ENCODE peak calls at places on chromosomes 1 and 21, in five cellular contexts. V is ovary, M is A549, J is K562, C is stomach. Q is an unnamed sample. For H3K9me3, the result is how much of the 10 kb centered on the place peaks cover.

GRCh38 chr1:169586395-169587255 is at the start of gene F5:
- DNase-seq in V (peak), M (peak), J (peak), C (peak), Q (peak)

GRCh38 chr1:169576241-169576933 is 9.9 kb downstream of the F5 start:
- DNase-seq in V (no peak), M (no peak), J (no peak), C (no peak), Q (no peak)

GRCh38 chr1:168235548-168235885 is 9.7 kb downstream of the SFT2D2 start:
- DNase-seq in V (no peak), M (no peak), J (no peak), C (no peak), Q (no peak)

GRCh38 chr1:9715536-9716226 is 64.2 kb downstream of the PIK3CD start:
- DNase-seq in V (no peak), M (no peak), J (no peak), C (no peak), Q (peak)

GRCh38 chr1:3858231-3858981 is 1.1 kb downstream of the DFFB start:
- DNase-seq in V (no peak), M (no peak), J (peak), C (peak), Q (peak)

GRCh38 chr1:174297351-174297750 is 138.0 kb downstream of the RABGAP1L start:
- DNase-seq in V (no peak), M (no peak), J (no peak), C (no peak), Q (no peak)

GRCh38 chr1:221987860-221988520 is 246.1 kb upstream of the DUSP10 start:
- DNase-seq in V (no peak), M (peak), J (peak), C (no peak), Q (no peak)

GRCh38 chr1:150065184-150065871 is 2.2 kb upstream of the VPS45 start:
- DNase-seq in V (no peak), M (no peak), J (peak), C (no peak), Q (no peak)

GRCh38 chr1:234613128-234613875 is 3.3 kb upstream of the IRF2BP2 start:
- DNase-seq in V (no peak), M (no peak), J (peak), C (no peak), Q (no peak)

GRCh38 chr1:232039303-232039702 is 412.7 kb downstream of the DISC1 start:
- DNase-seq in V (no peak), M (no peak), J (no peak), C (no peak), Q (no peak)

GRCh38 chr21:27954806-27955205 is 987.9 kb upstream of the ADAMTS5 start:
- DNase-seq in V (no peak), M (no peak), J (no peak), C (no peak), Q (no peak)

GRCh38 chr1:111351700-111352099 is 61.0 kb downstream of the CHIA start:
- DNase-seq in V (no peak), M (no peak), J (no peak), C (no peak), Q (no peak)

GRCh38 chr21:39012314-39013230 is 170.7 kb downstream of the PSMG1 start:
- DNase-seq in V (no peak), M (no peak), J (no peak), C (no peak), Q (no peak)

GRCh38 chr1:112840631-112841624 is 115.1 kb downstream of the SLC16A1 start:
- DNase-seq in V (no peak), M (no peak), J (no peak), C (no peak), Q (no peak)

GRCh38 chr21:42848932-42849758 is 30.2 kb downstream of the WDR4 start:
- DNase-seq in V (no peak), M (no peak), J (no peak), C (no peak), Q (no peak)

GRCh38 chr1:209012443-209013196 is 570.9 kb upstream of the CAMK1G start:
- DNase-seq in V (no peak), M (no peak), J (no peak), C (no peak), Q (peak)

GRCh38 chr1:157993179-157994080 is at the start of gene KIRREL1:
- DNase-seq in V (peak), M (no peak), J (no peak), C (peak), Q (peak)

GRCh38 chr1:168498159-168498609 is 45.6 kb downstream of the XCL2 start:
- DNase-seq in V (no peak), M (no peak), J (no peak), C (no peak), Q (no peak)

GRCh38 chr1:65264197-65264929 is 45.0 kb upstream of the DNAJC6 start:
- DNase-seq in V (peak), M (no peak), J (no peak), C (no peak), Q (no peak)

GRCh38 chr1:6700853-6701436 is 671 bp downstream of the DNAJC11 start:
- DNase-seq in V (no peak), M (no peak), J (peak), C (no peak), Q (no peak)

GRCh38 chr1:27689423-27690173 is 17.6 kb upstream of the IFI6 start:
- DNase-seq in V (no peak), M (no peak), J (no peak), C (no peak), Q (no peak)

GRCh38 chr1:43653339-43653738 is 3.4 kb downstream of the KDM4A start:
- DNase-seq in V (no peak), M (peak), J (peak), C (no peak), Q (no peak)

GRCh38 chr1:108533351-108534083 is 26.4 kb upstream of the EEIG2 start:
- DNase-seq in V (no peak), M (no peak), J (peak), C (no peak), Q (no peak)

GRCh38 chr21:27771938-27772505 is 805.1 kb upstream of the ADAMTS5 start:
- DNase-seq in V (no peak), M (no peak), J (no peak), C (no peak), Q (no peak)

GRCh38 chr1:8681317-8681650 is 136.2 kb downstream of the RERE start:
- DNase-seq in V (no peak), M (no peak), J (no peak), C (no peak), Q (no peak)

GRCh38 chr1:194361374-194362131 is 1175.1 kb upstream of the B3GALT2 start:
- DNase-seq in V (no peak), M (no peak), J (no peak), C (no peak), Q (no peak)

GRCh38 chr1:81974883-81975555 is 174.3 kb downstream of the ADGRL2 start:
- DNase-seq in V (no peak), M (no peak), J (no peak), C (no peak), Q (no peak)

GRCh38 chr21:42341776-42342542 is 8.8 kb downstream of the TFF2 start:
- DNase-seq in V (no peak), M (no peak), J (no peak), C (no peak), Q (no peak)

GRCh38 chr1:54986532-54986931 is 6.1 kb downstream of the TMEM61 start:
- DNase-seq in V (no peak), M (no peak), J (no peak), C (no peak), Q (no peak)

GRCh38 chr1:55727010-55727409 is 511.8 kb upstream of the USP24 start:
- DNase-seq in V (no peak), M (no peak), J (no peak), C (no peak), Q (no peak)

GRCh38 chr1:233791750-233792149 is 112.7 kb upstream of the SLC35F3 start:
- DNase-seq in V (no peak), M (no peak), J (no peak), C (no peak), Q (no peak)

GRCh38 chr1:15148475-15148874 is 5.1 kb upstream of the TMEM51 start:
- DNase-seq in V (no peak), M (no peak), J (no peak), C (no peak), Q (no peak)

GRCh38 chr1:187513190-187513589 is 684.4 kb downstream of the PLA2G4A start:
- DNase-seq in V (no peak), M (no peak), J (peak), C (no peak), Q (no peak)

GRCh38 chr1:164693564-164694359 is 134.8 kb downstream of the PBX1 start:
- DNase-seq in V (no peak), M (no peak), J (no peak), C (no peak), Q (no peak)

DNA sequence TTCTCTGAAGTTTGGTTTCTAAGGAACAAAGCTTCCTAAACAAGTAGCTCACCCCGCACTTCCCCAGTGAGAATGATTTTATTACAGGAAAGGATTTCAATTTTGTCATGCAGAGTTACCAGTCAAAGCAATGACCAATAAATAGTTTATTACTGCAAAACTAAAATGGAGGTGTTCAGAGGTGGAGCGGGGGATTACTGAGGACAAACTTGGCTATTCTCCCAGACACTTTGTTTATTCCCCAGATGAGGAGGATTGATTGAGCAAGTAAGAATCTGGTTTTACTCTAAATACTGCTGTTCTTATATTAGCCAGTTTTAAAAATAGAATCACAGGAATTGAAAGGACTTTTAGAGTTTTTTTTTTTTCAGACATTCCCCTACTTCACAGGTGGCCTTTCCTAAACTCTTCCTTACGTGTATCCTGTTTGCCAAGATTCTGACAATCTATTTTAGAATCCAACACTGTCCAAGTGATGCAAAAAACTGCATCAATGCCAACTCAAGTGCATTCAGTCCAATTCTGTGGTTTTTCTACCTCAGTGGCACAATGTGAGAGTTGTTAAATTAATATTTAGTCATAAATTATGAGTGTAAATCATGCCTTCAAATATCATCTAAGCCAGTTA is 136.1 kb downstream of the TNFSF18 start:
- DNase-seq in V (no peak), M (no peak), J (no peak), C (no peak), Q (no peak)
- TF ChIP-seq EP300 in V (no peak), M (no peak), J (no peak), C (no peak), Q (no peak)

GRCh38 chr1:20048563-20048962 is 21.4 kb upstream of the PLA2G5 start:
- DNase-seq in V (no peak), M (no peak), J (no peak), C (no peak), Q (no peak)
- H3K9me3 ChIP-seq in V (under half), M (under half), J (under half), C (under half), Q (under half)

DNA sequence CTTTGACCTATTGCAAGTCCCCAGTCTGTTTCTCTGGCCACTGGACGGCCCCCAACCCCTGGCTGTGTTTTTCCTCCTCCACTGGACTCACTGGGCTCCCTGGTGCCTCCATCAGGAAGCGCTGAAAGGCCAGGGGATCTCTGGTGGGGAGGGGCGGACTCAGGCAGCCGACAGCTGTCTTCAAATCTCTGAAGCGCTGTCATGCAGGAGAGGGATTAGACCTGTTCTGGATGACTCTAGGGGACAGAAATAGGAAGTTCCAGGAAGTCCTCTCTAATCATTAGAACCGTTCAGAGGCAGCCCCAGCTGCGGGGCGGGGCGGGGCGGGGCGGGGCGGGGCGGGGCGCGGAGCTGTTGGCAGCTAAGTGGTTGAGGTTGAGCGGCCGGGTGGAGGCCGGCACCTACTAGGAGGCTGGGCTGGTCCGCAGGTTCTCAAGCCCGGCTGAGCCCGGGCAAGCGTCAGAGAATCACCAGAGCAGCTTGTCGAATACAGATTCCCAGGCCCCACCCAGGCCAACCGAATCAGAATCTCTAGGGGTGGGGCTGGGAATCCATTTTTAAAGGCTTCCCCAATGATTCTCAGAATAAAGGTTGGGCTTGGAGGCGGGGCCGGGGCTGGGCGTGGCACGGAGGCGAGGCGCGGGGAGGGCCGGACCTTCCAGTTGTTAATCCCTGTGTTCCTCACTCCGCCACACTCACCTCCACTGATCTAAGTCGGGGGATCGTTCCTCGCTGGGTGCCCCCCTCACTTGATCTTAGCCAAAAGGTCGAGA is 11.4 kb upstream of the PHLDA3 start:
- DNase-seq in V (peak), M (peak), J (peak), C (peak), Q (peak)
- TF ChIP-seq EP300 in V (no peak), M (no peak), J (peak), C (no peak), Q (no peak)

DNA sequence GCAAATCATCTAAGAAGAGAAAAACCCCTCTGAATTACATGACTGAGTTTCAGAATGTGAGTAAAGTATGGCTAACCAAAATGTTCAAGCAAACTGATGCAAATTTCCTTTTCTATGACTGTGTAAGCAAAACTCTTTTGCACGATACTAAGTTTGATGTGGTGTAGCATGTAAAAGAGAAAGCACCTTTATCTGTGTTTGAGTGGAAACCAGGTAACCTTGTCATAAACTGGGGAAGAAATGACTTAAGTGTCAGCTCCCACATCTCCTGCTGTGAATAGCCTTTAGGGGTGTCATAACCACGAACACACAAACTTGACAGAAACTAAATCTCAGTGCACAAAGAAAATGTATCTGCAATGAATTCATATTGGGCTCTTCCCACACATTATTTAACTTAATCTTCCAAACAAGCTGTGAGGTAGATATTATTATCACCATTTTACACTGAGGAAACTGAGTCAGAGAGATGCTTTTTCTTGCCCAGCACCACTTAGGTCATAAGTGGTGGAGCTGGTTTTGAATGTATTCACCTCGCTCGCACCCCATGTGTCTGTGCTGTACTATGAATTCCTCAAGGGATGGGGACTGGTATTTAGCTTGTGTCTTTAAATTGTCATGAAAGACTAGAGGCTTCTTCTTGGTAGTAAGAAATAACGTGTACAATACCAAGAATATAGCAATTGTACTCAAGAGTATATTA is 32.9 kb upstream of the IL12RB2 start:
- DNase-seq in V (no peak), M (no peak), J (no peak), C (no peak), Q (no peak)
- H3K9me3 ChIP-seq in V (under half), M (under half), J (under half), C (under half), Q (under half)

DNA sequence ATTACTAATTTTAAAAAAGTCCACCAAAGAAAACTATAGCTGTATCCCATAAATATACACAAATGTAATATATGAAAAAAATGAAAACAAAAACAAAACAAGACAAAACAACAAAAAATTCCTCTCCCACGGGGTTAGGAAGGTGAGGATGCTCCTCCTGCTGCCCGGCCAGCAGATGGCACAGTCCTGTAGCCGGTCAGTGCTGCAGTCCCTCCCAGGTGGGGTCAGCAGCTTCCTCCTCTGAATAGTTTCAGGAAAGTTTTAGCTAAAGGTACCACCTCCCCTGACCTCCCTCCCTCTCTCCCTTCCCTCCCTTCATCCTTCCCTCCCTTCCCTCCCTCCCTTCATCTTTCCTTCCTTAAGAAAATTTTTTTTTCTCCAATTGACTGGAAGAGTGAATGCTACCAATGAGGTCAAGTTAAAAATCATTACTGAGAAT is 67.8 kb upstream of the BCL10 start:
- DNase-seq in V (no peak), M (peak), J (peak), C (peak), Q (no peak)
- TF ChIP-seq EP300 in V (no peak), M (no peak), J (no peak), C (no peak), Q (no peak)